ENCODE peak calls at places on chromosomes 12 and 14, in six cellular contexts. One of them, this sample, is unnamed.

GRCh38 chr14:74980746-74981661 is 21.7 kb upstream of the EIF2B2 start:
- ATAC-seq in A549: no peak
- ATAC-seq in upper lobe of left lung: no peak
- ATAC-seq in HepG2: no peak
- ATAC-seq in K562: no peak
- ATAC-seq in GM12878: no peak
- ATAC-seq in this sample: peak; percentile 9

GRCh38 chr12:129827102-129827873 is 76.5 kb downstream of the TMEM132D start:
- ATAC-seq in A549: no peak
- ATAC-seq in upper lobe of left lung: no peak
- ATAC-seq in HepG2: no peak
- ATAC-seq in K562: no peak
- ATAC-seq in GM12878: no peak
- ATAC-seq in this sample: no peak

GRCh38 chr14:75254901-75255300 is 23.7 kb upstream of the FOS start:
- ATAC-seq in A549: no peak
- ATAC-seq in upper lobe of left lung: no peak
- ATAC-seq in HepG2: no peak
- ATAC-seq in K562: no peak
- ATAC-seq in GM12878: no peak
- ATAC-seq in this sample: no peak

GRCh38 chr12:111066744-111067437 is 146.5 kb upstream of the MYL2 start:
- ATAC-seq in A549: no peak
- ATAC-seq in upper lobe of left lung: no peak
- ATAC-seq in HepG2: no peak
- ATAC-seq in K562: peak; percentile 82
- ATAC-seq in GM12878: no peak
- ATAC-seq in this sample: no peak

GRCh38 chr12:131229426-131230339 is 276.0 kb downstream of the ADGRD1 start:
- ATAC-seq in A549: no peak
- ATAC-seq in upper lobe of left lung: peak; percentile 75
- ATAC-seq in HepG2: peak; percentile 71
- ATAC-seq in K562: peak; percentile 85
- ATAC-seq in GM12878: no peak
- ATAC-seq in this sample: peak; percentile 75

GRCh38 chr12:74021937-74022336 is 515.7 kb upstream of the ATXN7L3B start:
- ATAC-seq in A549: peak; percentile 100
- ATAC-seq in upper lobe of left lung: no peak
- ATAC-seq in HepG2: peak; percentile 100
- ATAC-seq in K562: peak; percentile 100
- ATAC-seq in GM12878: peak; percentile 99
- ATAC-seq in this sample: peak; percentile 50

GRCh38 chr14:81662570-81663161 is 129.0 kb upstream of the SEL1L start:
- ATAC-seq in A549: no peak
- ATAC-seq in upper lobe of left lung: no peak
- ATAC-seq in HepG2: no peak
- ATAC-seq in K562: no peak
- ATAC-seq in GM12878: no peak
- ATAC-seq in this sample: no peak

GRCh38 chr12:41907036-41907435 is 237.6 kb downstream of the GXYLT1 start:
- ATAC-seq in A549: no peak
- ATAC-seq in upper lobe of left lung: no peak
- ATAC-seq in HepG2: no peak
- ATAC-seq in K562: no peak
- ATAC-seq in GM12878: no peak
- ATAC-seq in this sample: no peak

GRCh38 chr14:36520601-36521525 is 831 bp upstream of the NKX2-1 start:
- ATAC-seq in A549: peak; percentile 73
- ATAC-seq in upper lobe of left lung: peak; percentile 21
- ATAC-seq in HepG2: peak; percentile 87
- ATAC-seq in K562: peak; percentile 72
- ATAC-seq in GM12878: peak; percentile 36
- ATAC-seq in this sample: no peak

GRCh38 chr12:85036241-85036707 is at the start of the genes LRRIQ1 and TSPAN19:
- ATAC-seq in A549: peak; percentile 99
- ATAC-seq in upper lobe of left lung: peak; percentile 82
- ATAC-seq in HepG2: peak; percentile 83
- ATAC-seq in K562: no peak
- ATAC-seq in GM12878: peak; percentile 92
- ATAC-seq in this sample: peak; percentile 81

GRCh38 chr14:34040765-34041164 is 89.9 kb upstream of the EGLN3 start:
- ATAC-seq in A549: no peak
- ATAC-seq in upper lobe of left lung: no peak
- ATAC-seq in HepG2: no peak
- ATAC-seq in K562: no peak
- ATAC-seq in GM12878: no peak
- ATAC-seq in this sample: no peak

GRCh38 chr14:57402173-57402852 is 11.9 kb downstream of the NAA30 start:
- ATAC-seq in A549: no peak
- ATAC-seq in upper lobe of left lung: no peak
- ATAC-seq in HepG2: no peak
- ATAC-seq in K562: no peak
- ATAC-seq in GM12878: no peak
- ATAC-seq in this sample: no peak

GRCh38 chr12:24240707-24241106 is 291.2 kb upstream of the SOX5 start:
- ATAC-seq in A549: no peak
- ATAC-seq in upper lobe of left lung: no peak
- ATAC-seq in HepG2: no peak
- ATAC-seq in K562: no peak
- ATAC-seq in GM12878: no peak
- ATAC-seq in this sample: no peak

GRCh38 chr12:267581-268482 is 5.2 kb upstream of the SLC6A13 start:
- ATAC-seq in A549: no peak
- ATAC-seq in upper lobe of left lung: no peak
- ATAC-seq in HepG2: peak; percentile 39
- ATAC-seq in K562: no peak
- ATAC-seq in GM12878: no peak
- ATAC-seq in this sample: no peak

GRCh38 chr14:101357559-101358319 is 203.6 kb upstream of the DIO3 start:
- ATAC-seq in A549: no peak
- ATAC-seq in upper lobe of left lung: no peak
- ATAC-seq in HepG2: no peak
- ATAC-seq in K562: no peak
- ATAC-seq in GM12878: no peak
- ATAC-seq in this sample: no peak

GRCh38 chr14:106395460-106396050 is 869.2 kb downstream of the TMEM121 start:
- ATAC-seq in A549: no peak
- ATAC-seq in upper lobe of left lung: no peak
- ATAC-seq in HepG2: no peak
- ATAC-seq in K562: no peak
- ATAC-seq in GM12878: peak; percentile 45
- ATAC-seq in this sample: no peak

GRCh38 chr14:80924365-80925103 is 17.0 kb downstream of the CEP128 start:
- ATAC-seq in A549: no peak
- ATAC-seq in upper lobe of left lung: no peak
- ATAC-seq in HepG2: no peak
- ATAC-seq in K562: no peak
- ATAC-seq in GM12878: no peak
- ATAC-seq in this sample: no peak

GRCh38 chr14:67133595-67134441 is 55.4 kb upstream of the GARIN2 start:
- ATAC-seq in A549: no peak
- ATAC-seq in upper lobe of left lung: no peak
- ATAC-seq in HepG2: no peak
- ATAC-seq in K562: no peak
- ATAC-seq in GM12878: no peak
- ATAC-seq in this sample: no peak

GRCh38 chr12:116060765-116061164 is 216.7 kb downstream of the MED13L start:
- ATAC-seq in A549: no peak
- ATAC-seq in upper lobe of left lung: no peak
- ATAC-seq in HepG2: no peak
- ATAC-seq in K562: no peak
- ATAC-seq in GM12878: peak; percentile 97
- ATAC-seq in this sample: no peak

GRCh38 chr12:100360450-100360849 is 3.6 kb downstream of the SLC17A8 start:
- ATAC-seq in A549: no peak
- ATAC-seq in upper lobe of left lung: no peak
- ATAC-seq in HepG2: no peak
- ATAC-seq in K562: no peak
- ATAC-seq in GM12878: no peak
- ATAC-seq in this sample: no peak

GRCh38 chr12:93060666-93061413 is 131.7 kb upstream of the EEA1 start:
- ATAC-seq in A549: no peak
- ATAC-seq in upper lobe of left lung: no peak
- ATAC-seq in HepG2: peak; percentile 41
- ATAC-seq in K562: peak; percentile 73
- ATAC-seq in GM12878: peak; percentile 61
- ATAC-seq in this sample: peak; percentile 30
- TF ChIP-seq EP300 in A549: no peak
- TF ChIP-seq EP300 in upper lobe of left lung: no peak
- TF ChIP-seq EP300 in HepG2: no peak
- TF ChIP-seq EP300 in K562: no peak
- TF ChIP-seq EP300 in GM12878: no peak
- TF ChIP-seq EP300 in this sample: no peak

GRCh38 chr14:89417111-89417468 is at the start of gene FOXN3:
- ATAC-seq in A549: peak; percentile 77
- ATAC-seq in upper lobe of left lung: peak; percentile 84
- ATAC-seq in HepG2: peak; percentile 58
- ATAC-seq in K562: peak; percentile 82
- ATAC-seq in GM12878: peak; percentile 51
- ATAC-seq in this sample: peak; percentile 84
- TF ChIP-seq POLR2A in A549: no peak
- TF ChIP-seq POLR2A in upper lobe of left lung: no peak
- TF ChIP-seq POLR2A in HepG2: peak; percentile 43
- TF ChIP-seq POLR2A in K562: no peak
- TF ChIP-seq POLR2A in GM12878: no peak
- TF ChIP-seq POLR2A in this sample: peak; percentile 46

GRCh38 chr14:24085215-24085614 is 8.9 kb upstream of the PCK2 start:
- ATAC-seq in A549: no peak
- ATAC-seq in upper lobe of left lung: no peak
- ATAC-seq in HepG2: no peak
- ATAC-seq in K562: no peak
- ATAC-seq in GM12878: no peak
- ATAC-seq in this sample: no peak

GRCh38 chr14:24082411-24083080 is 11.2 kb downstream of the CPNE6 start:
- ATAC-seq in A549: no peak
- ATAC-seq in upper lobe of left lung: no peak
- ATAC-seq in HepG2: peak; percentile 4
- ATAC-seq in K562: no peak
- ATAC-seq in GM12878: no peak
- ATAC-seq in this sample: no peak

GRCh38 chr14:24084439-24084838 is 9.7 kb upstream of the PCK2 start:
- ATAC-seq in A549: no peak
- ATAC-seq in upper lobe of left lung: no peak
- ATAC-seq in HepG2: no peak
- ATAC-seq in K562: no peak
- ATAC-seq in GM12878: no peak
- ATAC-seq in this sample: no peak

GRCh38 chr14:24081739-24082204 is 10.4 kb downstream of the CPNE6 start:
- ATAC-seq in A549: no peak
- ATAC-seq in upper lobe of left lung: no peak
- ATAC-seq in HepG2: no peak
- ATAC-seq in K562: no peak
- ATAC-seq in GM12878: no peak
- ATAC-seq in this sample: no peak

GRCh38 chr14:24083462-24083861 is 10.6 kb upstream of the PCK2 start:
- ATAC-seq in A549: no peak
- ATAC-seq in upper lobe of left lung: no peak
- ATAC-seq in HepG2: no peak
- ATAC-seq in K562: no peak
- ATAC-seq in GM12878: no peak
- ATAC-seq in this sample: no peak
- TF ChIP-seq CTCF in A549: no peak
- TF ChIP-seq CTCF in upper lobe of left lung: no peak
- TF ChIP-seq CTCF in HepG2: no peak
- TF ChIP-seq CTCF in K562: no peak
- TF ChIP-seq CTCF in GM12878: no peak
- TF ChIP-seq CTCF in this sample: no peak

GRCh38 chr12:107326237-107326636 is 232.9 kb upstream of the CRY1 start:
- ATAC-seq in A549: no peak
- ATAC-seq in upper lobe of left lung: no peak
- ATAC-seq in HepG2: no peak
- ATAC-seq in K562: no peak
- ATAC-seq in GM12878: no peak
- ATAC-seq in this sample: no peak

GRCh38 chr12:107322063-107322462 is 228.7 kb upstream of the CRY1 start:
- ATAC-seq in A549: no peak
- ATAC-seq in upper lobe of left lung: no peak
- ATAC-seq in HepG2: no peak
- ATAC-seq in K562: no peak
- ATAC-seq in GM12878: no peak
- ATAC-seq in this sample: no peak

GRCh38 chr12:107327783-107328182 is 234.4 kb upstream of the CRY1 start:
- ATAC-seq in A549: peak; percentile 16
- ATAC-seq in upper lobe of left lung: no peak
- ATAC-seq in HepG2: no peak
- ATAC-seq in K562: no peak
- ATAC-seq in GM12878: no peak
- ATAC-seq in this sample: no peak

GRCh38 chr12:107328442-107329133 is 235.2 kb upstream of the CRY1 start:
- ATAC-seq in A549: peak; percentile 73
- ATAC-seq in upper lobe of left lung: no peak
- ATAC-seq in HepG2: no peak
- ATAC-seq in K562: no peak
- ATAC-seq in GM12878: no peak
- ATAC-seq in this sample: no peak

DNA sequence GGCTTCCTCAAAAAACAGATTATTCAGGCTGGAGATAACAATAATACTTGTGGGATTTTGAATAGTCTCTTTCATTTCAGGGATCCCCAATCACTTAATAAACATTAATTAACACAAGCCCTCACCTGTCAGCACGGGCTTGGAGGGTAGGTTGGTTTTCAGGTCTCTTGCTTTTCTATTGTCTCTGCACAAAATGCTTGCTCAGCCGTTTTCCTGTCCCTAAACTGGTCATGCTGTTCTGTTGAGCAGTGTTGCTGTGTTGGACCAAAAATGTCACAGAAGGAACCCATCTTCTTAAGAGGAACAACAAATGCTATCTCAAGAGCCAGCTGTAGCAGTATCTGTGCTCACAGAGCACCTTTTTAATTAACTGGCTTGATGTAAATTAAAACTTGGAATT is 231.7 kb upstream of the CRY1 start:
- ATAC-seq in A549: no peak
- ATAC-seq in upper lobe of left lung: no peak
- ATAC-seq in HepG2: no peak
- ATAC-seq in K562: no peak
- ATAC-seq in GM12878: no peak
- ATAC-seq in this sample: no peak
- TF ChIP-seq EP300 in A549: no peak
- TF ChIP-seq EP300 in upper lobe of left lung: no peak
- TF ChIP-seq EP300 in HepG2: no peak
- TF ChIP-seq EP300 in K562: no peak
- TF ChIP-seq EP300 in GM12878: no peak
- TF ChIP-seq EP300 in this sample: no peak